ENCODE peak calls at places on chromosomes 2 and 18, in ten cellular contexts. One of them, this sample, is unnamed.

GRCh38 chr2:71471276-71471675 is 17.9 kb downstream of the DYSF start:
- DNase-seq in HS-5: peak
- DNase-seq in midbrain: no peak
- DNase-seq in neural crest cell: no peak
- DNase-seq in mucosa of descending colon: no peak
- DNase-seq in effector memory CD8-positive, alpha-beta T cell: no peak
- DNase-seq in effector CD8-positive, alpha-beta T cell: no peak
- DNase-seq in NCI-H2029 treated with DMSO at 0.1 percent for 48 hours: no peak
- DNase-seq in H7: no peak
- DNase-seq in AG09309: no peak
- DNase-seq in this sample: peak

GRCh38 chr2:134431837-134432437 is 178.1 kb downstream of the MGAT5 start:
- DNase-seq in AG09309: no peak
- DNase-seq in effector CD8-positive, alpha-beta T cell: no peak
- DNase-seq in H7: no peak
- DNase-seq in midbrain: no peak
- DNase-seq in NCI-H2029 treated with DMSO at 0.1 percent for 48 hours: no peak
- DNase-seq in HS-5: no peak
- DNase-seq in neural crest cell: no peak
- DNase-seq in mucosa of descending colon: no peak
- DNase-seq in effector memory CD8-positive, alpha-beta T cell: no peak
- DNase-seq in this sample: peak

GRCh38 chr2:65554765-65555561 is 122.6 kb upstream of the SPRED2 start:
- DNase-seq in effector CD8-positive, alpha-beta T cell: no peak
- DNase-seq in H7: no peak
- DNase-seq in AG09309: no peak
- DNase-seq in HS-5: peak
- DNase-seq in midbrain: no peak
- DNase-seq in effector memory CD8-positive, alpha-beta T cell: no peak
- DNase-seq in neural crest cell: no peak
- DNase-seq in NCI-H2029 treated with DMSO at 0.1 percent for 48 hours: no peak
- DNase-seq in mucosa of descending colon: no peak
- DNase-seq in this sample: peak

GRCh38 chr18:13611058-13611615 is 115.2 kb downstream of the FAM210A start:
- DNase-seq in mucosa of descending colon: no peak
- DNase-seq in midbrain: peak
- DNase-seq in effector CD8-positive, alpha-beta T cell: no peak
- DNase-seq in HS-5: no peak
- DNase-seq in effector memory CD8-positive, alpha-beta T cell: peak
- DNase-seq in H7: peak
- DNase-seq in NCI-H2029 treated with DMSO at 0.1 percent for 48 hours: no peak
- DNase-seq in AG09309: no peak
- DNase-seq in neural crest cell: no peak
- DNase-seq in this sample: peak

GRCh38 chr2:237488295-237488694 is 1.2 kb downstream of the MLPH start:
- DNase-seq in NCI-H2029 treated with DMSO at 0.1 percent for 48 hours: no peak
- DNase-seq in AG09309: no peak
- DNase-seq in H7: peak
- DNase-seq in mucosa of descending colon: peak
- DNase-seq in neural crest cell: no peak
- DNase-seq in effector memory CD8-positive, alpha-beta T cell: no peak
- DNase-seq in HS-5: no peak
- DNase-seq in effector CD8-positive, alpha-beta T cell: no peak
- DNase-seq in midbrain: no peak
- DNase-seq in this sample: peak

GRCh38 chr2:131112477-131113027 is 7.4 kb downstream of the PLEKHB2 start:
- DNase-seq in H7: no peak
- DNase-seq in AG09309: no peak
- DNase-seq in effector memory CD8-positive, alpha-beta T cell: no peak
- DNase-seq in neural crest cell: no peak
- DNase-seq in mucosa of descending colon: no peak
- DNase-seq in midbrain: no peak
- DNase-seq in HS-5: no peak
- DNase-seq in effector CD8-positive, alpha-beta T cell: no peak
- DNase-seq in NCI-H2029 treated with DMSO at 0.1 percent for 48 hours: no peak
- DNase-seq in this sample: no peak

GRCh38 chr2:45675130-45675812 is 23.8 kb downstream of the PRKCE start:
- DNase-seq in effector CD8-positive, alpha-beta T cell: no peak
- DNase-seq in midbrain: no peak
- DNase-seq in HS-5: no peak
- DNase-seq in effector memory CD8-positive, alpha-beta T cell: no peak
- DNase-seq in H7: no peak
- DNase-seq in NCI-H2029 treated with DMSO at 0.1 percent for 48 hours: no peak
- DNase-seq in mucosa of descending colon: peak
- DNase-seq in neural crest cell: no peak
- DNase-seq in AG09309: no peak
- DNase-seq in this sample: no peak

GRCh38 chr2:216222650-216223352 is 113.7 kb downstream of the XRCC5 start:
- DNase-seq in NCI-H2029 treated with DMSO at 0.1 percent for 48 hours: no peak
- DNase-seq in H7: peak
- DNase-seq in neural crest cell: no peak
- DNase-seq in effector memory CD8-positive, alpha-beta T cell: no peak
- DNase-seq in effector CD8-positive, alpha-beta T cell: no peak
- DNase-seq in mucosa of descending colon: no peak
- DNase-seq in AG09309: no peak
- DNase-seq in HS-5: peak
- DNase-seq in midbrain: no peak
- DNase-seq in this sample: peak

GRCh38 chr18:58776084-58776483 is 88.6 kb upstream of the ZNF532 start:
- DNase-seq in effector memory CD8-positive, alpha-beta T cell: no peak
- DNase-seq in AG09309: no peak
- DNase-seq in NCI-H2029 treated with DMSO at 0.1 percent for 48 hours: no peak
- DNase-seq in H7: no peak
- DNase-seq in midbrain: no peak
- DNase-seq in neural crest cell: no peak
- DNase-seq in effector CD8-positive, alpha-beta T cell: no peak
- DNase-seq in HS-5: no peak
- DNase-seq in mucosa of descending colon: no peak
- DNase-seq in this sample: peak

GRCh38 chr2:227222292-227222691 is 57.9 kb downstream of the COL4A3 start:
- DNase-seq in effector memory CD8-positive, alpha-beta T cell: no peak
- DNase-seq in HS-5: no peak
- DNase-seq in midbrain: no peak
- DNase-seq in H7: no peak
- DNase-seq in effector CD8-positive, alpha-beta T cell: no peak
- DNase-seq in mucosa of descending colon: no peak
- DNase-seq in NCI-H2029 treated with DMSO at 0.1 percent for 48 hours: no peak
- DNase-seq in AG09309: no peak
- DNase-seq in neural crest cell: no peak
- DNase-seq in this sample: peak

GRCh38 chr18:2686349-2686968 is 30.9 kb downstream of the SMCHD1 start:
- DNase-seq in NCI-H2029 treated with DMSO at 0.1 percent for 48 hours: no peak
- DNase-seq in AG09309: no peak
- DNase-seq in neural crest cell: no peak
- DNase-seq in mucosa of descending colon: no peak
- DNase-seq in effector CD8-positive, alpha-beta T cell: no peak
- DNase-seq in HS-5: no peak
- DNase-seq in H7: no peak
- DNase-seq in midbrain: no peak
- DNase-seq in effector memory CD8-positive, alpha-beta T cell: no peak
- DNase-seq in this sample: peak

GRCh38 chr2:109248590-109248989 is 119.6 kb downstream of the SH3RF3 start:
- DNase-seq in H7: no peak
- DNase-seq in mucosa of descending colon: no peak
- DNase-seq in AG09309: no peak
- DNase-seq in effector memory CD8-positive, alpha-beta T cell: no peak
- DNase-seq in effector CD8-positive, alpha-beta T cell: no peak
- DNase-seq in midbrain: no peak
- DNase-seq in NCI-H2029 treated with DMSO at 0.1 percent for 48 hours: no peak
- DNase-seq in HS-5: no peak
- DNase-seq in neural crest cell: no peak
- DNase-seq in this sample: no peak

This sample was measured in M059J.